ENCODE peak calls at places on chromosomes 4 and X, in seven cellular contexts. A is right lobe of liver, N is A549, X is K562, T is heart left ventricle, Z is body of pancreas, R is HepG2. W is an unnamed sample.

GRCh38 chrX:129115104-129115503 is 408.2 kb downstream of the SMARCA1 start:
- ATAC-seq in R (peak; percentile 49), A (peak; percentile 47), Z (no peak), N (peak; percentile 88), X (peak; percentile 68), T (no peak), W (no peak)

GRCh38 chr4:18777190-18777589 is 755.6 kb upstream of the LCORL start:
- ATAC-seq in X (no peak), A (no peak), R (no peak), N (no peak), Z (no peak), T (no peak), W (no peak)

GRCh38 chr4:52822583-52823477 is 39.3 kb upstream of the RASL11B start:
- ATAC-seq in T (no peak), Z (peak; percentile 22), R (no peak), X (no peak), A (no peak), N (no peak), W (peak; percentile 53)

GRCh38 chr4:83582289-83582756 is 46.4 kb downstream of the GPAT3 start:
- ATAC-seq in T (peak; percentile 71), Z (peak; percentile 96), N (peak; percentile 83), A (peak; percentile 86), R (peak; percentile 64), X (peak; percentile 61), W (peak; percentile 55)

GRCh38 chrX:88903989-88904718 is 157.1 kb downstream of the CPXCR1 start:
- ATAC-seq in N (no peak), T (no peak), X (no peak), Z (no peak), R (no peak), A (no peak), W (no peak)

GRCh38 chr4:48970471-48970921 is 15.6 kb upstream of the CWH43 start:
- ATAC-seq in T (no peak), N (no peak), R (no peak), Z (no peak), A (no peak), X (no peak), W (no peak)

GRCh38 chr4:154720123-154720522 is 23.7 kb upstream of the LRAT start:
- ATAC-seq in N (no peak), A (no peak), Z (no peak), R (no peak), T (no peak), X (no peak), W (no peak)

GRCh38 chrX:104105330-104105729 is 7.0 kb upstream of the ZCCHC18 start:
- ATAC-seq in N (no peak), X (no peak), R (no peak), A (no peak), T (no peak), Z (no peak), W (no peak)

GRCh38 chr4:81565137-81565870 is 93.6 kb upstream of the RASGEF1B start:
- ATAC-seq in N (no peak), T (peak; percentile 98), X (no peak), Z (peak; percentile 78), R (peak; percentile 46), A (peak; percentile 93), W (peak; percentile 86)

GRCh38 chr4:158541506-158541905 is 19.8 kb downstream of the RXFP1 start:
- ATAC-seq in T (no peak), A (no peak), X (peak; percentile 63), Z (no peak), R (no peak), N (no peak), W (no peak)

GRCh38 chr4:158536833-158537232 is 15.2 kb downstream of the RXFP1 start:
- ATAC-seq in X (no peak), A (no peak), R (no peak), N (no peak), T (no peak), Z (no peak), W (no peak)

GRCh38 chr4:158538176-158538575 is 16.5 kb downstream of the RXFP1 start:
- ATAC-seq in Z (no peak), R (no peak), N (no peak), X (no peak), T (no peak), A (no peak), W (no peak)

GRCh38 chr4:158538911-158539310 is 17.2 kb downstream of the RXFP1 start:
- ATAC-seq in R (no peak), Z (no peak), T (no peak), A (peak; percentile 17), N (no peak), X (peak; percentile 18), W (no peak)

GRCh38 chr4:158540125-158540907 is 18.6 kb downstream of the RXFP1 start:
- ATAC-seq in Z (no peak), A (no peak), T (no peak), N (no peak), X (peak; percentile 52), R (no peak), W (no peak)
- H3K27ac ChIP-seq in Z (no peak overlapping the region), A (no peak overlapping the region), T (no peak overlapping the region), N (no peak overlapping the region), X (peak overlapping the region; percentile 20), R (no peak overlapping the region), W (no peak overlapping the region)

GRCh38 chr4:76691767-76692689 is 205.9 kb downstream of the SOWAHB start:
- ATAC-seq in T (no peak), Z (no peak), R (no peak), N (no peak), X (no peak), A (peak; percentile 56), W (no peak)
- TF ChIP-seq POLR2A in T (no peak), Z (no peak), R (no peak), N (no peak), X (no peak), A (no peak), W (no peak)

GRCh38 chr4:87499415-87500106 is 29.6 kb downstream of the SPARCL1 start:
- ATAC-seq in X (no peak), N (no peak), A (no peak), Z (no peak), R (no peak), T (no peak), W (peak; percentile 13)
- H3K4me1 ChIP-seq in X (no peaks in the 10 kb centered on the region), N (no peaks in the 10 kb centered on the region), A (no peaks in the 10 kb centered on the region), Z (no peaks in the 10 kb centered on the region), R (peaks cover 17% of the 10 kb centered on the region), T (peaks cover 10% of the 10 kb centered on the region), W (peaks cover 5% of the 10 kb centered on the region)

GRCh38 chr4:1327526-1328266 is 19.3 kb upstream of the UVSSA start:
- ATAC-seq in R (no peak), T (no peak), A (no peak), X (no peak), N (no peak), Z (no peak), W (no peak)
- H3K27ac ChIP-seq in R (no peak overlapping the region), T (no peak overlapping the region), A (no peak overlapping the region), X (no peak overlapping the region), N (no peak overlapping the region), Z (no peak overlapping the region), W (no peak overlapping the region)

DNA sequence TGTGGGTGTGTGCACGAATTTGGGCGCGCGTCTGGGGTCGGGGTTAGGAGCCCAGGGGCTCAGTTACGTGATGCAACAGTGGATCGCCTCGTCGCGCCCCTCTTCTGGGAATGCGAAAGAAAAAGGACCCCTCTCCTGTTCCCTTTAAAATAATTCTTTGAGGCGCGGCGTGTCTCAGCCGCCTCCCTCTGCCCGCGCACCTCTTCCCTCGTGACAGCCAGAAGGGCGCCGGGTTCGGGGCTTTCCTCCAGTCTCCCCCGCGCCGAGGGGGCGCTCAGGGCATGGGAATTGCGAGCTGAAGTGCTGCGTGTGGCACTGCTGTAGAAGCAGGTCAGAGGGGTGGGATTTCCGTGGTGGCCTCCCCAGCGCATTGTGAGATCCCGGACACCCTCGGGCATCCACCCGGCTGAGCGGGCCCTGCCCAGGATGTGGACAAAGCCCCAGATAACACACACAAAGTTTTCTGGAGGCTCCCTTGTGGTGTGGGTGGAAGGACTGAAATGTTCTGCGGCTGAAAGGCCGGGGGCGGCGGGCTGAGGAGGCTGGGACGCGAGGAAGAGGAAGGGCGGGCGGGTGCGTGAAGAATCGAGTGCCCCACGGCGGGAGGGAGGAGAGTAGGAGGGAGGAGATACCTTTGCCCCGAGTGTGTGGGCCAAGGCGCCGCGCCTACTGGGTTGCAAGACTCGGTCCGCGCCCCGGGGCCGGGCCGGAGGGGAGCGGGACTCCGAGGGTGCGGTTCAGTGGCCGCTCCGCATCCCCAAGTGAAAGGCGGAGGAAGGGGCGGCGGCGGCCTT is 697 bp downstream of the SEPTIN11 start:
- ATAC-seq in T (peak; percentile 13), R (peak; percentile 29), A (peak; percentile 39), X (peak; percentile 14), Z (peak; percentile 16), N (peak; percentile 44), W (peak; percentile 14)
- TF ChIP-seq POLR2A in T (peak; percentile 12), R (no peak), A (no peak), X (no peak), Z (no peak), N (no peak), W (no peak)

GRCh38 chr4:186688150-186688943 is 35.3 kb downstream of the FAT1 start:
- ATAC-seq in N (no peak), A (peak; percentile 56), Z (no peak), T (no peak), R (no peak), X (no peak), W (no peak)

GRCh38 chr4:186684889-186685309 is 38.8 kb downstream of the FAT1 start:
- ATAC-seq in R (peak; percentile 84), A (no peak), T (peak; percentile 22), X (no peak), N (peak; percentile 31), Z (peak; percentile 76), W (no peak)

GRCh38 chr4:186687263-186687662 is 36.4 kb downstream of the FAT1 start:
- ATAC-seq in Z (no peak), T (no peak), N (no peak), A (no peak), R (no peak), X (no peak), W (no peak)

GRCh38 chr4:186684220-186684619 is 39.4 kb downstream of the FAT1 start:
- ATAC-seq in R (peak; percentile 42), A (no peak), N (no peak), T (peak; percentile 31), Z (no peak), X (no peak), W (no peak)

DNA sequence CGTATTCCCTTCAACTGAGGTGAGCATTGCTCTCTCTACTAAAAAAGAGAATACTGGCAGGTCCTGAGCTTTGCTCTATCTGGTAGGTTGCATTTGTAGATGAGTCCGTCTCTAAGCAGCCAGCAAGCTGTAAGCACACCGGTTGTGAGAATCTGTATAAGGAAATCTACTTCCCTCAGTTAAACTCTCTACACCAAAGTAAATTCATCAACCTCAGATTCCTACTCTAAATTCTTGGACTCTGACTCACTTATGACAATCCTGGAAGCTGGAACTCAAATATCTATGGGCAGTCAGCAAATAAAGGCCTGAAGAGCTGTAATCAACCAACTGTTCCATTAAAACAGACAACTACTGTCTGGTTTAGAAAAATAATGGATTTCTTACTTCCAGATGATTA is 37.9 kb downstream of the FAT1 start:
- ATAC-seq in R (peak; percentile 78), T (peak; percentile 57), X (no peak), N (peak; percentile 82), Z (peak; percentile 70), A (no peak), W (peak; percentile 82)
- H3K4me1 ChIP-seq in R (peaks cover 93% of the 10 kb centered on the region), T (peaks cover 8% of the 10 kb centered on the region), X (no peaks in the 10 kb centered on the region), N (peaks cover 86% of the 10 kb centered on the region), Z (peaks cover 34% of the 10 kb centered on the region), A (no peaks in the 10 kb centered on the region), W (peaks cover 12% of the 10 kb centered on the region)

DNA sequence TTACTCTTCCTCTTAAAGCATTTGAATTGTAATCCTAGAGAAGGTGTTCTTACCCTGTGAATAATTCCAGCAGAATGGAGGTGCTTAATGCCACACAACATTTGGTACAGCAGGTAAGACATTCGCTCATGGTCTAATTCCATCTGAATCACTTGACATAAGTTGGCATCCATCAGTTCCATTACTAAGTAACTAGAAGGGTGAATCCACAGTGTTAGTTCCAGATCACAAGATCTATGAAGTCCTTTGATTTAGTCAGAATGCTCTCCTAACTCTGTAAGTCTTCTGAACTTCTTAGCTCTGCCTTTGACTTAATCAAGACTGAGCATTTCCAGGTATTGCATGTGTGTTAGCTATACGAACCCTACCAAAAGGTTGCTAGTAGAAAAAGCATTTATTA is 258.0 kb downstream of the MAPK10 start:
- ATAC-seq in A (no peak), Z (no peak), T (no peak), N (no peak), X (no peak), R (no peak), W (no peak)
- H3K27ac ChIP-seq in A (no peak overlapping the region), Z (no peak overlapping the region), T (no peak overlapping the region), N (no peak overlapping the region), X (no peak overlapping the region), R (no peak overlapping the region), W (no peak overlapping the region)

W was measured in gastroesophageal sphincter.